ENCODE peak calls at places on chromosome 18, in five cellular contexts. B, K, E, X and L are unnamed samples.

GRCh38 chr18:28584726-28585125 is 407.8 kb upstream of the CDH2 start:
- DNase-seq in K (peak), X (no peak), B (no peak), E (no peak), L (no peak)

GRCh38 chr18:37124511-37124910 is 295.6 kb downstream of the KIAA1328 start:
- DNase-seq in B (no peak), K (no peak), E (no peak), X (no peak), L (no peak)

GRCh38 chr18:8756571-8756970 is 51.2 kb downstream of the MTCL1 start:
- DNase-seq in K (no peak), E (peak), X (no peak), B (no peak), L (no peak)

GRCh38 chr18:31042391-31043181 is at the start of gene DSC3:
- DNase-seq in E (no peak), K (no peak), B (no peak), X (peak), L (no peak)

GRCh38 chr18:48589797-48590519 is 51.1 kb downstream of the CTIF start:
- DNase-seq in X (no peak), B (peak), K (no peak), E (no peak), L (peak)

GRCh38 chr18:56330381-56331115 is 307.8 kb downstream of the TXNL1 start:
- DNase-seq in X (no peak), K (no peak), B (no peak), E (no peak), L (no peak)

GRCh38 chr18:35345460-35345921 is 1.3 kb upstream of the ZNF24 start:
- DNase-seq in E (no peak), X (no peak), B (peak), K (no peak), L (peak)

GRCh38 chr18:70232251-70232650 is 26.8 kb upstream of the RTTN start:
- DNase-seq in K (no peak), E (no peak), X (no peak), B (no peak), L (no peak)

GRCh38 chr18:72107647-72108046 is 436.5 kb downstream of the CBLN2 start:
- DNase-seq in K (peak), B (no peak), E (no peak), X (no peak), L (no peak)

GRCh38 chr18:23585007-23585871 is 1.1 kb downstream of the NPC1 start:
- DNase-seq in B (no peak), K (no peak), X (no peak), E (no peak), L (peak)

GRCh38 chr18:40208951-40209350 is 1746.1 kb upstream of the PIK3C3 start:
- DNase-seq in B (no peak), X (no peak), K (no peak), E (no peak), L (no peak)

GRCh38 chr18:36709315-36709714 is 119.5 kb downstream of the TPGS2 start:
- DNase-seq in X (no peak), B (no peak), E (no peak), K (no peak), L (no peak)

GRCh38 chr18:79621501-79621900 is 58.1 kb upstream of the CTDP1 start:
- DNase-seq in K (no peak), X (no peak), E (no peak), B (no peak), L (no peak)

DNA sequence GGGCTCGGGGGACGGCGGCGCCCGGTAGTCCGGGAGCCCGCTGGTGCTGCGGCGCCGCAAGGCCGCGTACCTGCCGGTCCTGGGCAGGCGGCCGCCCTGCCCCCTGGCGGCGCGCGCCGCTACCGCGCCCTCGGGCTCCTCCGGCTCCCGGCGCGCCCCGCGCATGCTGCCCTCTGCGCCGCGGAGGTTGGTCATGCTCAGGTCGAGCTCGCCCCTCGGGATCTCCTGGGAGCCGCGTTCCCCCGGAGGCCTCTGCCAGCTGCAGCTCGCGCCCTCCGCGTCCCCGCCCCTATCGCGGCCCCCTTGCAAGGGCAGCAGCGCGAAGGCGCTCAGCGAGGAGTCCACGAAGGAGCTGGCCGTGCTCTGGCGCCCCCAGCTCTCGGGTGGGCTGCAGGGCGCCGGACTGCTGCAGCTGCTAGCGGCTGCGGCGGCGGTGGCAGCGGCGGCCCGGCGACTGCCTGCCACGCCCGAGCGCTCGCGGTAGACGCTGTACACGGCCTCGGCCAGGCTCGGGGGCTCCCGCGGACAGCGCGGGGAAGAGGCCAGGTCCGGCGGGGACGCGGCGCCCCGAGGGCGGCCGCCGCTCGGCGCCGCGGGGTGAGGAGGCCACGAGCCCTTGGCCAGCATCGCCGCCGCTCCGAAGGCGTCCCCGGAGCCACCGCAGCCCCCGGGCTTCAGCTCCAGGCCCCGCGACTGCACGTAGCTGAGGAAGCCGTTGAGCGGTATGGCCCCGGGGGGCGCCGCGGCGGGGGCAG is 4.5 kb downstream of the TMEM200C start:
- DNase-seq in X (peak), B (peak), E (no peak), K (no peak), L (peak)
- TF ChIP-seq CTCF in X (peak), B (peak), E (no peak), K (no peak), L (no peak)

DNA sequence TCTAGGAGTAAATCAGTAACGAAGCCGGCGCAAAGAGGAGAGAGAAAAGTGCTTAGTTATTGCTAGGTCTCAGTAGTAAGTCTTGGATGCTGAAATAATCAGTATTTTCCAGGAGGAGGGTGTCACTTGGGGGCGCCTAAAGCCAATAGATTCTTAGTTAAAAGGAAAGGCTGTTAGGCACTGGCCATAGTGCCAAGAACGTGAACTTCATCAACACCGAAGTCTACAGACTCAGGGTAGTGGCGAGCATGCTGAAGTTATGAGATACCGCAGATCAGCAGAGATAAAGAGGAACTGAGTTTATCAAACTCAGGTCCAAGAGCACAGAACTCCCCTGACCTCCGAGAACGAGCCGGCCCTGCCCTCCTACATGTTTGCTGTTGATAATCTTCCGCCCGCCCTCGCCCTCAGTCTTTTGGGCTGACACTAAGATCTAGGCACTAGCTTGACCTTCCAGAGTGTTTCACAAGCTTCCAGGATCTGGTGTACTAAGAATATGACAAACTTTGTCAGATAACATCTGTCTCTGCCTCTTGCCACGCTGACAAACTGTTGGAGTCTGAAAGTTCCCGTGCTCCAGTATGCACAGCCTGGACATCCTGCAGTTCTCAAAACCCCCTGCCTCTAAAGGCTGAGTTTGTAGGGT is 49.2 kb downstream of the CYB5A start:
- DNase-seq in E (no peak), B (no peak), X (no peak), K (no peak), L (peak)
- TF ChIP-seq CTCF in E (no peak), B (no peak), X (no peak), K (no peak), L (no peak)

GRCh38 chr18:7568426-7568825 is 1.3 kb downstream of the PTPRM start:
- DNase-seq in X (peak), B (peak), E (peak), K (no peak), L (peak)
- TF ChIP-seq CTCF in X (peak), B (no peak), E (no peak), K (peak), L (no peak)

DNA sequence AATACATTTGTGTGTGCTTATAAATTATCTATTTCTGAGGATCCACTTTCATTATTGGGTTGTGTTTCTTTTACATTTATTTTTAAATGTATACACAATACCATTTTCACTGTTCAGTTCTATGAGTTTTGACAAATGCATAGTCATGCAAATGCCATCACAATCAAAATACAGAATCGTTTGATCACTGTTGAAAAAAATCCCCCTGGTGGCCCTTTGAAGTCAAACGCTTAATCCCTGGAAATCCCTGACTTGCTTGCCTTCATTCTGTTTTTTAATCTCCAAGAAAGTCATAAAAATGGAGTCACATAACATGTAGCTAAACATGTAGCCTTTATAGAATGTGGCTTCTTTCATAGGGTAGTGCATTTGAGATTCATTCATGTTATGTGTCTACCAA is 173.3 kb downstream of the GALR1 start:
- DNase-seq in K (no peak), B (no peak), X (no peak), E (no peak), L (no peak)
- TF ChIP-seq CTCF in K (no peak), B (no peak), X (peak), E (no peak), L (no peak)

DNA sequence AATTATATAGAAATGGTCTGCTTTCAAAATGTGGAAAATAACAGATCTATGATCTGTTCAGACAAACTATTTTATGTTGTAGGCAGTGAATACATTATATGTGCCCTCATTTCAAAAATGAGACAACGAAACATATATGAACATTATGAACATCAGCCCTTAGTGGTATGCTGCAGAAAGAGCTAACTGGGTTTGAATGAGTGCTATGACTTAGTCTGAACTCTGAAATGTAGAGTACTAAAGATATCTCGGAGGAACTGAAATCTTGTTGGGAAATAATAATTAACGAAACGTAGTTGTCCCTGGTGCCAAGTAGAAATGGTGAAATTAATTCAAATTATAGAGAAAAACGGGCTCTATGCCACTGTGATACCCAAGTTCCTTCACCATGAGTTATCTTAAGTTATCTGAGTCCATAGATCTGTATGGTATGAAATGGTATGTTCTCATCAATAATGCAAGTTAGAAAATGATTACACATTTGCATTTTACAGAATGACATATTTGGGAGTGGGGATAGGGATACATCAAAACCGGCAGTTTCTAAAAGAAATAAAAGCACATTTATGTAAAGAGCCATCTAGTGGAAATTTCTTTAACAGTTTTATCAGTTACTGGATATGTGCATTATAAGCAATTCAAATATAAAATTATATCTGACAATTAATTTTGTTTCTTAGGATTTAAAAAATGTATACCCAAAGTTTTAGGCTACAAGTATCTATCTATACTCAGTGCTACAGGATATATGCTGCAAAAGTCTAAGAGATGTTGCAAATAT is 26.7 kb downstream of the STARD6 start:
- DNase-seq in K (no peak), B (no peak), E (no peak), X (no peak), L (no peak)
- TF ChIP-seq CTCF in K (no peak), B (no peak), E (no peak), X (no peak), L (peak)

DNA sequence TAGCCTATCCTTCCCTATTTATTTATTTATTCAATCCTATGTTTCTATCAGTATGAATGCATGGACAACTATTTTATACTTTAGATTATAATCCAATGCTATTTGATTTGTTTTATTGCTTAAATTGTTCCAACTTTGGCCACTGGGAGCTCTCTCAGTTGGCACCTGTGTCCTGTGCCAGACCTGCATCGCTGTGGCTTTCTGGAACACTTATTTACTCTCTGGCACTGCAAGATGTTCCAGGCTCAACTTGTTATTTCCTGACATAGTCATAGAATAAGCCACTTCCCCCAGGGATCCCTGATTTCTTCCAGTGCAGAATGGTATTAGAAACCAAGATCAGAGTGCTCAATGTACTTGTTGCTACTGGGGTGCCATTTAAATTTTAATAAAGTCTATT is 5.8 kb downstream of the MC2R start:
- DNase-seq in K (no peak), E (no peak), B (no peak), X (no peak), L (no peak)
- TF ChIP-seq CTCF in K (no peak), E (no peak), B (no peak), X (no peak), L (peak)